ENCODE peak calls at places on chromosome 9, in six cellular contexts. A is pancreas, Z is uterus, L is coronary artery, D is fibroblast of pulmonary artery, R is dorsolateral prefrontal cortex. U is an unnamed sample.

GRCh38 chr9:91427873-91428272 is 4.2 kb upstream of the NFIL3 start:
- DNase-seq in D (peak), A (no peak), Z (no peak), R (no peak), L (no peak), U (no peak)

GRCh38 chr9:85130260-85130659 is 460.7 kb downstream of the NTRK2 start:
- DNase-seq in D (no peak), A (no peak), R (no peak), L (no peak), Z (no peak), U (no peak)

GRCh38 chr9:99601506-99601905 is 220.2 kb upstream of the NR4A3 start:
- DNase-seq in D (no peak), Z (no peak), A (peak), R (no peak), L (no peak), U (no peak)

GRCh38 chr9:97864396-97864795 is 11.4 kb downstream of the FOXE1 start:
- DNase-seq in Z (no peak), A (no peak), D (no peak), L (no peak), R (no peak), U (no peak)

GRCh38 chr9:99896119-99896518 is 10.3 kb upstream of the STX17 start:
- DNase-seq in Z (no peak), R (no peak), D (no peak), A (no peak), L (no peak), U (no peak)

GRCh38 chr9:14525840-14526239 is 167.4 kb downstream of the ZDHHC21 start:
- DNase-seq in Z (no peak), R (no peak), D (no peak), A (no peak), L (no peak), U (no peak)

GRCh38 chr9:126155756-126156664 is 170.6 kb upstream of the MVB12B start:
- DNase-seq in Z (no peak), A (no peak), L (peak), R (no peak), D (no peak), U (no peak)

GRCh38 chr9:84829997-84830696 is 160.6 kb downstream of the NTRK2 start:
- DNase-seq in Z (no peak), D (no peak), R (no peak), L (no peak), A (no peak), U (no peak)

GRCh38 chr9:83706703-83707517 is 848 bp downstream of the UBQLN1 start:
- DNase-seq in D (peak), L (peak), A (no peak), Z (peak), R (peak), U (peak)

DNA sequence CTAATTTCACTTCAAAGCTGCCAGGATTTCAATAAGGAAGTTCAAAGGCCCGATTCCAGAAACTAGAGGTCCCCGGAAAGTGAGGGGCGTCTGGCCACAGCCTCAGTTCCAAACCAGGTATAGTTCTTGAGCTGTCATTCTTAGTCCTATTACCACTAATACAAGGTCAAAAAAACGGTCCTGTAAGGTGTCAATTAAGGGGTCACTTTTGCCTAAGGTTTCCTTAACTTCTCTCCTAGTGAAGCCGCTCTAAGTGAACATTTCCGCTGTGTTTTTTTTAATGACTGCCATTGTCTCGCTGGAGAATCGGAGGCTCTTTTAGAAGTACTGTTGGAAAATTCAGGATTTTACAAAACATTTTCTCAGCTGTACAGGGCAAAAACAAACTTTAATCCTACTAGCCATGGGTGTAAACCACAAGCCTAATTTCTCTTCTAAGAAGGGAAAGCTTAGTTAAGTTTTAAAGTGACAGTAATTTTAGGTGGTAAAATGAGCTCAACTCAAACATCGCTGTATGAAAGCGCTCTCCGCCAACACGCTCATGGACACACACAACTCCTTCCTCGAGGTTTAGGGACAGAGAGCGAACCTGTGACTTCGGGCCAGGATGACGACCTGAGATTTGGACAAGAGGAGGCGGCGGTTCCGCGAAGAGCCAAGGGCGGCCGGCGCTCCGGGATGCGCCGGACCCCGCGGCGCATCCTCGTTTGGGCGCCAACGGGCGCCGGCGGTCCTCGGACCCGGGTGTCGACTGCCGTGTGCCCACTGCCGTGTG is 76.7 kb upstream of the IFNE start:
- DNase-seq in D (peak), Z (no peak), R (no peak), A (no peak), L (no peak), U (no peak)
- H3K4me3 ChIP-seq in D (peak), Z (no peak), R (peak), A (peak), L (peak), U (no peak)

GRCh38 chr9:122129969-122130368 is 29.6 kb downstream of the NDUFA8 start:
- DNase-seq in R (no peak), Z (no peak), D (no peak), L (no peak), A (no peak), U (no peak)

GRCh38 chr9:122132539-122132938 is 27.0 kb downstream of the NDUFA8 start:
- DNase-seq in R (no peak), A (no peak), D (no peak), Z (no peak), L (no peak), U (no peak)

GRCh38 chr9:122128432-122129343 is 30.9 kb downstream of the NDUFA8 start:
- DNase-seq in L (no peak), D (no peak), R (no peak), A (no peak), Z (peak), U (no peak)

GRCh38 chr9:122131401-122131921 is 28.1 kb downstream of the NDUFA8 start:
- DNase-seq in L (no peak), A (no peak), R (peak), D (no peak), Z (no peak), U (no peak)

GRCh38 chr9:122130837-122131236 is 28.7 kb downstream of the NDUFA8 start:
- DNase-seq in Z (no peak), A (no peak), L (no peak), D (no peak), R (no peak), U (no peak)
- H3K4me3 ChIP-seq in Z (no peak), A (no peak), L (no peak), D (no peak), R (no peak), U (no peak)

GRCh38 chr9:34124103-34124502 is 2.4 kb downstream of the DCAF12 start:
- DNase-seq in D (no peak), Z (no peak), L (no peak), R (no peak), A (no peak), U (no peak)

GRCh38 chr9:34125681-34126206 is 754 bp downstream of the DCAF12 start:
- DNase-seq in A (peak), L (no peak), Z (no peak), R (no peak), D (peak), U (no peak)

GRCh38 chr9:34123682-34124081 is 2.8 kb downstream of the DCAF12 start:
- DNase-seq in R (peak), D (no peak), A (no peak), Z (no peak), L (no peak), U (peak)

GRCh38 chr9:34126207-34127034 is at the start of gene DCAF12:
- DNase-seq in L (peak), D (peak), R (peak), Z (peak), A (peak), U (peak)

GRCh38 chr9:34124923-34125322 is 1.6 kb downstream of the DCAF12 start:
- DNase-seq in A (no peak), Z (no peak), D (peak), L (no peak), R (no peak), U (no peak)
- H3K4me3 ChIP-seq in A (peak), Z (no peak), D (peak), L (peak), R (peak), U (peak)

DNA sequence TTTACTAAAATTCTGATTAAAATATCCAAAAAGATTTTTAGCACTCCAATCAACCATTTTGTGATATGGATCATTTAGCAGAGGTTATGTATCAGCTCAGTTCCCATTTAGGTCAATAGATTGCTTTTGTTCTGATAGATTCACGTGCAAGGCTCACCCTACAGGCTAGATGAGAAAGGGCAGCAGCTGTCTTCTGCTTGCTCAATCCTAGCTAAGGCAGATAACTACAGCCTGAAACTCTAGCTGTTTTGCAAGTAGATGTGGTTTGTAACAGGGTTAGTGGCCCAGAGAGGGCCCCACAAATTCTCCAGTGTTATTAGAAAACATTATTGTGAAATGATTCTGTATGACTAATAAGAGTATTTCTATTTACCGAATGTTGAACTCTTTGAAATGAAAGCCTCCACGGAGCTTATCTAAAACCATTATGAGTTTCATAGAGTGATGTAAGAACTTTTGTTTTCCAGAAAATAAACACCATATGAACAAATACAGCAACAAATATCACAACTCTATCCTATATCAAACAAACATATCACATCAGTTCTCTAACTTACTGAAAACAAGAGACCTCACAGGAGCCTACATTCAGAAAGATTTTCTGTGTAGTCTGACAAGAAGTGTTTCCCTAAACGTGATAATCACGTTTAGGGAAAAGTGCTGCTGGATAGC is 841.9 kb upstream of the ACO1 start:
- DNase-seq in A (peak), L (no peak), R (no peak), Z (no peak), D (peak), U (peak)
- H3K4me3 ChIP-seq in A (no peak), L (peak), R (peak), Z (no peak), D (no peak), U (no peak)

DNA sequence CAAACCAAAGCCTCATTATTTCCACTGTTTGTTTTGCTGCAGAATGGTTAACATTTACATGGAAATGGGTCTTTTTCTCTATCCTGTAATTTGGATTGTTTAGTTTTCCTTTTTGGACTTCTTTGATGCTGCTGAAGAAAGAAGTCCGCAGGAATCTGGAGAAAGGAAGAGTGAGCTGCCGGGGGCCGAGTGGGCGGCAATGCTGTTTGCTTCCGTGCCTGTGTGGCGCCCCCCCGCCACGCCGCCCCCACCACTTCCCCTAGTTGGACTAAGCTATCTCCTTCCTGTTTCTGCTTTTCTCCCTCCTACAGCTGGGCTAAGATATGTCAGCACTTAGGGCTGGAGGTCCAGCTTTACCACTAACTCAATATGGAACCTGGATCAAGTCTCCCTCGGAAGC is 39.7 kb downstream of the ACTL7B start:
- DNase-seq in L (no peak), R (no peak), D (no peak), A (no peak), Z (no peak), U (no peak)
- H3K4me3 ChIP-seq in L (no peak), R (no peak), D (no peak), A (no peak), Z (no peak), U (no peak)

DNA sequence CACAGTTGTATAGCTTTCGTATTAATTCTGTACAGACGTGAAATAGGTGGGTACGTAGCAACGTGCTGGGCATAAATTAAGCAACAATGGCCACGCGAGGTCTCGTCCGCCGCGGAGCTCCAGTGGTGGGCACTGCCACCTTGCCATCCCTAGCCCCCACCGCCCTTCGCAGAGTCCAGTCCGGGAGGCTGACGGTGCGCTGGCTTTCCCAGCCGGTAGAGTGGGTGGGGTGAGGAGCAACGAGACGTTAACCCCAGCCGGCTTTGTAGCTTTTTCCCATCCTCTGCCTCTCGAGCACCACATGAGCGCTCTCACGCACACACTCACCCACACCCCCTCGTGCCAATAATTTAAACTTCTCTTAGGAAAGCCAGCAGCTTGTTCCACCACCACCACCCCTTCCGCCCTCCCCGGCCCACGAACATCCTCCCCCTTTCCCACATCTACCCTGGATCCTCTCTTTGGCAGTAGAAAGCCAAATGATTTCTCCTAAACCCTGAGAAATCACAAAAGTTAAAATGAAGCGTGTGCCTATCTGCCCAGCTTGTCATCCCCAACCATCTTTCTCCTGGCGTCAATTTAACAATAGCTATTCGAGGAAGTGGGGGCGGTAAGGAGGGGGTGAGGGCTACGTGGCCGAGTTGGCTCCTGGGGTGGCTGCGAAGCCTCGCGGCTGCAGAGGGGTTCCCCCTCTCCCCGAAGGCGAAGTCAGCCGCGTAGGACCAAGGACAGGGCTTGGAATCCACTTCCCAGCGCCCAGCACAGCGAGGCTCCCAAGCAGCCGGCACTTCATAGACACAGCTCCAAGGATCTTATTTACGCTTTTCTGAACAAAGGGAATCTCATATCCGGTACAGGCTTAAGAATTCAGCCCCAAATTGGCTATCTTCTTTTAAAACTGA is 1.5 kb downstream of the ELAVL2 start:
- DNase-seq in Z (no peak), L (no peak), R (no peak), A (no peak), D (no peak), U (no peak)
- H3K4me3 ChIP-seq in Z (no peak), L (peak), R (peak), A (peak), D (no peak), U (no peak)

DNA sequence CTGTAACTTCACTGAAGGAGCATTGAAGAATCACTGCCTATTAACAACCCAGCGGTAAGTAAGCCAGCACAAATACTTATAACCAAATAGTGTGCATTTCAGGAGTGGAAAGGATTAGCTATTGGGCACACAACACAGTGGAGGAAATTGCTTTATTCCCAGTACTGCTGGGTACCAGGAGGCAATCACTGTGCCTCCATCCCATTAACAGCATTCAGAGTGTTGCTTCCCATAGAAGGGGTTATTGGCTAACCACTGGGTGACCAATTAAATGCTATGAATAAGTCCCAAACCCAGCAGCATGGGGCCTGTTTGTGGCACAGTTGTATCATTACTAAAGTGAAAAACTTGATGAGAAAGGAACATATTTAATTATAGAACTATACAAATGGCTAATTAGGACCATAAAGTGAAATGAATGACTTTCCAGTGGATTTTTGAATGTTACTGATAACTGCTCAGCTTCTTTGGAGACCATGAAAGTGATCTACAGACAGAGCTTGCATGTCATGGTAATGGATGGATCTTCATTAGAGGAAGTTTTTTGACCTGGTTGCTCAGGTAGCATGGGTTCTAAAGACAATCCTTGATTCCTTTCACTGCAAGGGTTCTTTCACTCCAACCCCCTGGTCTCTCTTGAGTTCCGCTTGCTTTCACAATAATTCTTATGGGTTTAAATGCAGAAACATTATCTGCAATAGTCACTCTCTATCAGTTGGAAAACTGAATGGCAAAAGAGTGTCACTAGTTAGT is 413.3 kb upstream of the RORB start:
- DNase-seq in R (no peak), A (no peak), Z (no peak), L (no peak), D (no peak), U (no peak)
- H3K4me3 ChIP-seq in R (no peak), A (no peak), Z (no peak), L (no peak), D (no peak), U (no peak)

GRCh38 chr9:94921072-94921471 is 194.6 kb downstream of the AOPEP start:
- DNase-seq in Z (peak), L (no peak), R (no peak), D (peak), A (no peak), U (no peak)

GRCh38 chr9:94922098-94922607 is 195.7 kb downstream of the AOPEP start:
- DNase-seq in A (peak), Z (peak), D (peak), R (no peak), L (peak), U (no peak)

GRCh38 chr9:94922691-94923107 is 196.2 kb downstream of the AOPEP start:
- DNase-seq in L (no peak), Z (peak), D (peak), A (no peak), R (no peak), U (no peak)

GRCh38 chr9:94920439-94920951 is 194.0 kb downstream of the AOPEP start:
- DNase-seq in D (peak), Z (peak), R (no peak), L (peak), A (no peak), U (no peak)

DNA sequence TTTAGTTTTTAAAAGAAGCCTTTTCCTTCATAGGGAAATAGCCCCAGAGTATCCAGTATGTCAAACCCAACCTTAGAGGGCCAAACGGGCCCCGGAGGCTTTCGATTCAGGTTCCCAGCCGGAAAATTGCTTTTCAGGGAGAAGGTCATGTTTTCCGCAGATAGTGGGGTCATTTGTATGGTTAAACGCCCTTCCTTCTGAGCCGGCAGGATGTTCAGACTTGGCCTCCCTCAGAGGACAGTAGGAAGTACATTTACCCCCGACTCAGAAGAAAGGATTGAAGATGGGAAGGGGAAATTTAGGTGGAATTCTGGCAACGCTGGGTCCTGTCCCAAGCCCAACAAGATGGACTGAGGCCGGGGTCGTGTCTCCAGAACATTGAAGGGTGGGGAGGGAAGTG is 195.2 kb downstream of the AOPEP start:
- DNase-seq in D (no peak), R (no peak), Z (peak), A (no peak), L (no peak), U (no peak)
- H3K4me3 ChIP-seq in D (no peak), R (no peak), Z (no peak), A (no peak), L (peak), U (no peak)

GRCh38 chr9:34993502-34994428 is 4.2 kb downstream of the DNAJB5 start:
- DNase-seq in R (peak), A (peak), D (peak), Z (peak), L (peak), U (no peak)
- H3K4me3 ChIP-seq in R (no peak), A (no peak), D (no peak), Z (no peak), L (peak), U (no peak)

U was measured in Jurkat, Clone E6-1.